ENCODE peak calls at places on chromosome 11, in ten cellular contexts. X is osteocyte; E is hepatocyte; J is SW480; Z is NCI-H187; A is Right ventricle myocardium superior; I is GM10248; R is astrocyte of the cerebellum; U is T follicular helper cell; P is activated naive CD8-positive, alpha-beta T cell treated with anti-CD3 and anti-CD28 coated beads for 36 hours. S is an unnamed sample.

GRCh38 chr11:122976734-122977454 is 4.7 kb downstream of the BSX start:
- DNase-seq in J (no peak), Z (no peak), X (no peak), E (peak), R (no peak), A (no peak), I (no peak), P (no peak), U (no peak), S (no peak)

GRCh38 chr11:2661173-2662023 is 38.4 kb downstream of the KCNQ1OT1 start:
- DNase-seq in A (no peak), X (no peak), P (no peak), J (no peak), E (no peak), R (no peak), I (no peak), Z (no peak), U (no peak), S (no peak)

GRCh38 chr11:112343368-112344039 is 82.8 kb upstream of the PLET1 start:
- DNase-seq in A (no peak), I (no peak), E (no peak), U (no peak), X (no peak), R (no peak), P (no peak), J (no peak), Z (peak), S (no peak)

GRCh38 chr11:31233425-31233824 is 136.1 kb downstream of the DCDC1 start:
- DNase-seq in J (peak), A (no peak), P (no peak), R (no peak), I (no peak), X (no peak), Z (no peak), E (peak), U (no peak), S (no peak)

GRCh38 chr11:64971421-64972233 is at the start of gene MAJIN:
- DNase-seq in Z (no peak), P (peak), A (peak), I (peak), X (no peak), U (peak), J (no peak), R (peak), E (peak), S (peak)

GRCh38 chr11:112113539-112114457 is 27.1 kb downstream of the SDHD start:
- DNase-seq in I (peak), A (no peak), R (peak), Z (peak), U (no peak), P (no peak), J (peak), E (peak), X (no peak), S (no peak)

GRCh38 chr11:11117730-11118129 is 235.3 kb downstream of the CSNK2A3 start:
- DNase-seq in U (no peak), X (no peak), R (no peak), Z (peak), J (no peak), I (no peak), P (no peak), E (no peak), A (no peak), S (no peak)

GRCh38 chr11:120147950-120148270 is 10.0 kb upstream of the TRIM29 start:
- DNase-seq in P (no peak), Z (no peak), U (no peak), E (no peak), I (no peak), J (no peak), R (no peak), X (no peak), A (no peak), S (no peak)

GRCh38 chr11:88175004-88175706 is at the start of gene RAB38:
- DNase-seq in J (no peak), I (peak), X (no peak), Z (peak), U (no peak), E (peak), P (peak), R (no peak), A (peak), S (no peak)

S was measured in CD4-positive, alpha-beta T cell.